ENCODE peak calls at places on chromosomes 4 and X, in four cellular contexts. Y is HL-60, R is K562, K is GM12878. E is an unnamed sample.

GRCh38 chr4:3253808-3254207 is 4.8 kb downstream of the MSANTD1 start:
- DNase-seq in Y (no peak), R (no peak), K (no peak), E (no peak)

GRCh38 chrX:76064825-76065224 is 108.0 kb upstream of the PBDC1 start:
- DNase-seq in Y (peak; percentile 18), R (no peak), K (no peak), E (no peak)

GRCh38 chrX:97547873-97548578 is 664.3 kb downstream of the RPA4 start:
- DNase-seq in Y (no peak), R (no peak), K (no peak), E (no peak)

GRCh38 chr4:47650584-47651130 is 165.6 kb downstream of the ATP10D start:
- DNase-seq in Y (no peak), R (no peak), K (no peak), E (no peak)

GRCh38 chr4:139767168-139767567 is 101.5 kb downstream of the MGST2 start:
- DNase-seq in Y (no peak), R (no peak), K (no peak), E (no peak)

GRCh38 chrX:75603833-75604232 is 81.0 kb upstream of the ZDHHC15 start:
- DNase-seq in Y (peak; percentile 4), R (peak; percentile 26), K (no peak), E (peak; percentile 1)

GRCh38 chr4:1360423-1361283 is 13.6 kb downstream of the UVSSA start:
- DNase-seq in Y (no peak), R (no peak), K (no peak), E (no peak)

GRCh38 chr4:165398570-165398969 is 19.8 kb downstream of the CPE start:
- DNase-seq in Y (no peak), R (peak; percentile 11), K (no peak), E (no peak)

GRCh38 chrX:103722505-103722904 is 11.8 kb downstream of the TMEM31 start:
- DNase-seq in Y (no peak), R (no peak), K (no peak), E (no peak)

GRCh38 chr4:54687887-54688841 is 30.4 kb downstream of the KIT start:
- DNase-seq in Y (peak; percentile 87), R (no peak), K (no peak), E (no peak)

GRCh38 chr4:112189754-112190153 is 41.8 kb upstream of the AP1AR start:
- DNase-seq in Y (no peak), R (no peak), K (no peak), E (no peak)
- TF ChIP-seq SPI1 in Y (no peak), R (no peak), K (no peak), E (no peak)

GRCh38 chr4:82899339-82899738 is 1.2 kb upstream of the THAP9 start:
- DNase-seq in Y (no peak), R (no peak), K (no peak), E (no peak)
- TF ChIP-seq SPI1 in Y (no peak), R (no peak), K (no peak), E (no peak)

GRCh38 chr4:134024251-134024650 is 177.3 kb downstream of the PABPC4L start:
- DNase-seq in Y (no peak), R (no peak), K (no peak), E (no peak)
- TF ChIP-seq SPI1 in Y (no peak), R (no peak), K (no peak), E (no peak)

GRCh38 chr4:173317003-173317402 is 17.2 kb downstream of the HMGB2 start:
- DNase-seq in Y (peak; percentile 42), R (peak; percentile 42), K (no peak), E (no peak)

GRCh38 chr4:173314715-173315114 is 19.4 kb downstream of the HMGB2 start:
- DNase-seq in Y (no peak), R (no peak), K (no peak), E (no peak)

GRCh38 chr4:173318648-173319211 is 15.4 kb downstream of the HMGB2 start:
- DNase-seq in Y (no peak), R (peak; percentile 17), K (no peak), E (no peak)

GRCh38 chr4:173316060-173316459 is 18.1 kb downstream of the HMGB2 start:
- DNase-seq in Y (no peak), R (no peak), K (no peak), E (no peak)

GRCh38 chr4:173319696-173320095 is 14.5 kb downstream of the HMGB2 start:
- DNase-seq in Y (no peak), R (no peak), K (no peak), E (no peak)
- TF ChIP-seq SPI1 in Y (peak; percentile 64), R (no peak), K (no peak), E (no peak)

GRCh38 chr4:73674451-73674919 is 54.2 kb upstream of the RASSF6 start:
- DNase-seq in Y (no peak), R (no peak), K (no peak), E (no peak)

GRCh38 chr4:73679836-73680235 is 59.6 kb upstream of the RASSF6 start:
- DNase-seq in Y (no peak), R (no peak), K (no peak), E (no peak)

GRCh38 chr4:73676136-73676535 is 55.9 kb upstream of the RASSF6 start:
- DNase-seq in Y (no peak), R (no peak), K (no peak), E (no peak)

GRCh38 chr4:73675623-73676022 is 55.4 kb upstream of the RASSF6 start:
- DNase-seq in Y (no peak), R (no peak), K (no peak), E (no peak)

DNA sequence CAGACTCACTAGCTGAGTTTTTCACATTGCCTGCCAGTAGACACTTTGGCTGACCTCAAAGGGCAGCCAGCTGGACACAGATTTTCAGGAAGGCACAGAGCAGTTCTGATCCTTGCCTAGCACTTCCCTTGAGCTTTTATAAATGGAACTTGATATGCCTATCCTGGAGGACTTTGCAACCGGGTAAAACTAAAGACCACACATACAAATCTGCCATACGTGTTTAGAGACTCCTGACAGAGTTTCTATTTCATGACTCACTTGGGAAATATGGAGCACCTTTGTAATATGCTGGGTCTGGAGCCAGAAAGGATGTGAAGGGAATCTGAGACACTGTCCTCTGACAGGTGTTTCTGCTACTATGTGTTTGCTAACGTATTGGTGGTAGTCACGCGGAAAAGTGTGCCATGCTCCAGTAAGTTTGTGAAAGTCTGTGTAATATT is 56.7 kb upstream of the RASSF6 start:
- DNase-seq in Y (no peak), R (no peak), K (peak; percentile 19), E (no peak)
- TF ChIP-seq SPI1 in Y (no peak), R (no peak), K (no peak), E (no peak)

DNA sequence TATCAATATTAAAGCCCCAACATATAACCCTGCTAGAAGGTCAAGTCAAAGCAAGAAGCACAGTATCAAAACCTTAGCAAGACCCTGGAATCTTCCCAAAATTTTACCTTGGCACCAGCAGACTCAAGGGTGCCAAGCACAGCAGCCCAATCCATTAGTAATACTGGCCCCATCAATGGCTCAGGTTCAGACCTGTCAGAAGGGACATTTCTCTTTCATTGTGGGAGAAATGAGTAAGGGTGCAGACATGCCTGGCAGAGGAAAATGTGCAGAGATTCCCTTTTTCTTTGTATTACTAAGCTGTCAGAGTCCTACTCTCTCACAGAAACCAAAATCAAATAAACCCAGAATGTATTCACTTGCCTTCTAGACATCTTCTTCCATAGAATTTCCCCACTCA is 203.9 kb downstream of the EVC2 start:
- DNase-seq in Y (no peak), R (no peak), K (no peak), E (no peak)
- TF ChIP-seq SPI1 in Y (no peak), R (no peak), K (no peak), E (no peak)

E was measured in GM12891.